ENCODE peak calls at places on chromosomes 7 and 10, in four cellular contexts. One of them, this sample, is unnamed. For H3K4me1, the result is how much of the 10 kb centered on the place peaks cover.

GRCh38 chr7:55409474-55410225 is 44.5 kb downstream of the LANCL2 start:
- DNase-seq in spleen: no peak
- DNase-seq in adrenal gland: no peak
- DNase-seq in esophagus squamous epithelium: no peak
- DNase-seq in this sample: no peak

GRCh38 chr7:128210590-128211570 is 30.2 kb upstream of the LEP start:
- DNase-seq in spleen: no peak
- DNase-seq in adrenal gland: no peak
- DNase-seq in esophagus squamous epithelium: no peak
- DNase-seq in this sample: no peak

GRCh38 chr10:82811621-82812020 is 936.6 kb downstream of the NRG3 start:
- DNase-seq in spleen: no peak
- DNase-seq in adrenal gland: no peak
- DNase-seq in esophagus squamous epithelium: no peak
- DNase-seq in this sample: peak

GRCh38 chr10:69757553-69758309 is 44.0 kb upstream of the COL13A1 start:
- DNase-seq in spleen: no peak
- DNase-seq in adrenal gland: peak
- DNase-seq in esophagus squamous epithelium: no peak
- DNase-seq in this sample: peak

GRCh38 chr10:3886191-3886590 is 101.2 kb upstream of the KLF6 start:
- DNase-seq in spleen: no peak
- DNase-seq in adrenal gland: peak
- DNase-seq in esophagus squamous epithelium: no peak
- DNase-seq in this sample: peak

GRCh38 chr10:109678857-109679256 is 244.5 kb downstream of the XPNPEP1 start:
- DNase-seq in spleen: no peak
- DNase-seq in adrenal gland: no peak
- DNase-seq in esophagus squamous epithelium: no peak
- DNase-seq in this sample: no peak

GRCh38 chr10:44379907-44380306 is 5.0 kb downstream of the CXCL12 start:
- DNase-seq in spleen: peak
- DNase-seq in adrenal gland: peak
- DNase-seq in esophagus squamous epithelium: no peak
- DNase-seq in this sample: no peak

GRCh38 chr7:132463922-132464321 is 112.3 kb downstream of the PLXNA4 start:
- DNase-seq in spleen: no peak
- DNase-seq in adrenal gland: no peak
- DNase-seq in esophagus squamous epithelium: no peak
- DNase-seq in this sample: no peak

GRCh38 chr7:30796105-30796869 is 25.1 kb downstream of the MINDY4 start:
- DNase-seq in spleen: no peak
- DNase-seq in adrenal gland: no peak
- DNase-seq in esophagus squamous epithelium: no peak
- DNase-seq in this sample: no peak

GRCh38 chr10:48667960-48668541 is 16.6 kb upstream of the WDFY4 start:
- DNase-seq in spleen: peak
- DNase-seq in adrenal gland: no peak
- DNase-seq in esophagus squamous epithelium: no peak
- DNase-seq in this sample: no peak

GRCh38 chr10:12196531-12197211 is 683 bp downstream of the CDC123 start:
- DNase-seq in spleen: no peak
- DNase-seq in adrenal gland: no peak
- DNase-seq in esophagus squamous epithelium: no peak
- DNase-seq in this sample: no peak

GRCh38 chr7:30837581-30837980 is 66.4 kb downstream of the MINDY4 start:
- DNase-seq in spleen: no peak
- DNase-seq in adrenal gland: no peak
- DNase-seq in esophagus squamous epithelium: no peak
- DNase-seq in this sample: no peak

GRCh38 chr10:105844653-105845052 is 1203.6 kb downstream of the SORCS3 start:
- DNase-seq in spleen: no peak
- DNase-seq in adrenal gland: no peak
- DNase-seq in esophagus squamous epithelium: no peak
- DNase-seq in this sample: no peak

GRCh38 chr10:21488246-21488953 is 37.1 kb downstream of the SKIDA1 start:
- DNase-seq in spleen: no peak
- DNase-seq in adrenal gland: no peak
- DNase-seq in esophagus squamous epithelium: no peak
- DNase-seq in this sample: no peak

GRCh38 chr10:20962165-20962564 is 65.1 kb upstream of the NEBL start:
- DNase-seq in spleen: no peak
- DNase-seq in adrenal gland: no peak
- DNase-seq in esophagus squamous epithelium: no peak
- DNase-seq in this sample: no peak

GRCh38 chr7:366171-366916 is 76.4 kb downstream of the FOXL3 start:
- DNase-seq in spleen: peak
- DNase-seq in adrenal gland: no peak
- DNase-seq in esophagus squamous epithelium: no peak
- DNase-seq in this sample: no peak

GRCh38 chr7:157046681-157047080 is 36.2 kb upstream of the MNX1 start:
- DNase-seq in spleen: no peak
- DNase-seq in adrenal gland: no peak
- DNase-seq in esophagus squamous epithelium: no peak
- DNase-seq in this sample: no peak

GRCh38 chr7:94087664-94088352 is 83.7 kb upstream of the BET1 start:
- DNase-seq in spleen: no peak
- DNase-seq in adrenal gland: peak
- DNase-seq in esophagus squamous epithelium: no peak
- DNase-seq in this sample: peak

GRCh38 chr7:46315891-46316290 is 394.8 kb upstream of the IGFBP3 start:
- DNase-seq in spleen: no peak
- DNase-seq in adrenal gland: no peak
- DNase-seq in esophagus squamous epithelium: no peak
- DNase-seq in this sample: no peak

GRCh38 chr7:133310232-133310852 is 57.5 kb downstream of the EXOC4 start:
- DNase-seq in spleen: no peak
- DNase-seq in adrenal gland: peak
- DNase-seq in esophagus squamous epithelium: no peak
- DNase-seq in this sample: peak

GRCh38 chr7:17371656-17372524 is 73.4 kb downstream of the AHR start:
- DNase-seq in spleen: no peak
- DNase-seq in adrenal gland: no peak
- DNase-seq in esophagus squamous epithelium: no peak
- DNase-seq in this sample: no peak

GRCh38 chr7:31373337-31374289 is 33.1 kb upstream of the NEUROD6 start:
- DNase-seq in spleen: no peak
- DNase-seq in adrenal gland: peak
- DNase-seq in esophagus squamous epithelium: no peak
- DNase-seq in this sample: peak

GRCh38 chr7:18320971-18321567 is 174.5 kb upstream of the HDAC9 start:
- DNase-seq in spleen: no peak
- DNase-seq in adrenal gland: no peak
- DNase-seq in esophagus squamous epithelium: no peak
- DNase-seq in this sample: no peak

GRCh38 chr10:86824151-86824550 is 67.7 kb downstream of the BMPR1A start:
- DNase-seq in spleen: no peak
- DNase-seq in adrenal gland: no peak
- DNase-seq in esophagus squamous epithelium: no peak
- DNase-seq in this sample: no peak

GRCh38 chr10:133207041-133207600 is 22.9 kb upstream of the UTF1 start:
- DNase-seq in spleen: no peak
- DNase-seq in adrenal gland: no peak
- DNase-seq in esophagus squamous epithelium: no peak
- DNase-seq in this sample: no peak

GRCh38 chr10:117619710-117620405 is 77.3 kb downstream of the EMX2 start:
- DNase-seq in spleen: no peak
- DNase-seq in adrenal gland: no peak
- DNase-seq in esophagus squamous epithelium: no peak
- DNase-seq in this sample: no peak

GRCh38 chr7:36985866-36986402 is 261.6 kb upstream of the AOAH start:
- DNase-seq in spleen: no peak
- DNase-seq in adrenal gland: no peak
- DNase-seq in esophagus squamous epithelium: no peak
- DNase-seq in this sample: no peak

GRCh38 chr10:132350946-132351345 is 19.0 kb downstream of the LRRC27 start:
- DNase-seq in spleen: peak
- DNase-seq in adrenal gland: no peak
- DNase-seq in esophagus squamous epithelium: no peak
- DNase-seq in this sample: no peak

GRCh38 chr10:133370026-133370786 is 2.9 kb downstream of the ECHS1 start:
- DNase-seq in spleen: no peak
- DNase-seq in adrenal gland: no peak
- DNase-seq in esophagus squamous epithelium: no peak
- DNase-seq in this sample: no peak

GRCh38 chr10:18653112-18653511 is 1.7 kb upstream of the NSUN6 start:
- DNase-seq in spleen: no peak
- DNase-seq in adrenal gland: no peak
- DNase-seq in esophagus squamous epithelium: no peak
- DNase-seq in this sample: no peak

GRCh38 chr10:18647945-18648344 is 3.4 kb downstream of the NSUN6 start:
- DNase-seq in spleen: no peak
- DNase-seq in adrenal gland: no peak
- DNase-seq in esophagus squamous epithelium: no peak
- DNase-seq in this sample: no peak

GRCh38 chr10:18649364-18649959 is 1.9 kb downstream of the NSUN6 start:
- DNase-seq in spleen: no peak
- DNase-seq in adrenal gland: no peak
- DNase-seq in esophagus squamous epithelium: no peak
- DNase-seq in this sample: no peak

GRCh38 chr10:18650618-18651017 is 769 bp downstream of the NSUN6 start:
- DNase-seq in spleen: no peak
- DNase-seq in adrenal gland: no peak
- DNase-seq in esophagus squamous epithelium: no peak
- DNase-seq in this sample: no peak

DNA sequence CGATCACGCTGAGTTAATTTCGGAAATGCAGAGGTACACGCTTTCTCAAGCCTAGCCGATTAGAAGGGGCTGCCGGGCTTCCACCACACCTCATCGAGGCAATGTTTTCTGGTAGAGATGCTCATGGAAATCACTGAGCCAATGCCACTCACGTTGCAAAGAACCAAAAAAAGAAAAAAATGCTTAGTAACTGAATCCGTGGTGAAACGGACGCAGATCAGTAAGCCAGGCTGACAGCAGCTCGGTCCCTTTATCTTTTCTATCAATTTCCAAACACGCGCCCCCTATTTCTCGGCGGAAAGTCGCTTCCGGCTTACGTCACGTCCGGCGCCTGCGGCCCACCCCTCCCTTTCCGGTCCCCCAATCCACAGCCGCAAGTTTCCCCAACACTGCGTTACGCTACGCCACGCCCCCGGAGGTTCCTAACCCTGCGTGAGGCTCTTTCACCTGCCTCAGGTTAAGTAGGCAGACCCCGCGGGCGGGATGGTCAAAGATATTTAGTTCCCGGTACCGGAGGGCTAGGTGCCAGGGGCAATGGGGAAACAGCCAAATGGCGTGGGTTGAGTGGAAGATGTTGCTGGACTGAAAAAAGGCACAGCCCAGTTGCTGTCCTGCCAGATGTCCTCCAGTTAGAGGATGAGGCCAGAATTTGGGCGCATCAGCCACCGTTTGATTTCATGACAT is at the start of gene NSUN6:
- DNase-seq in spleen: peak
- DNase-seq in adrenal gland: peak
- DNase-seq in esophagus squamous epithelium: peak
- DNase-seq in this sample: peak
- TF ChIP-seq POLR2A in spleen: no peak
- TF ChIP-seq POLR2A in adrenal gland: peak
- TF ChIP-seq POLR2A in esophagus squamous epithelium: no peak
- TF ChIP-seq POLR2A in this sample: peak

GRCh38 chr7:101687791-101688182 is 58.7 kb upstream of the MYL10 start:
- DNase-seq in spleen: no peak
- DNase-seq in adrenal gland: no peak
- DNase-seq in esophagus squamous epithelium: no peak
- DNase-seq in this sample: no peak

GRCh38 chr7:101688995-101689907 is 60.2 kb upstream of the MYL10 start:
- DNase-seq in spleen: no peak
- DNase-seq in adrenal gland: no peak
- DNase-seq in esophagus squamous epithelium: no peak
- DNase-seq in this sample: no peak

GRCh38 chr7:101688183-101688831 is 59.2 kb upstream of the MYL10 start:
- DNase-seq in spleen: peak
- DNase-seq in adrenal gland: peak
- DNase-seq in esophagus squamous epithelium: no peak
- DNase-seq in this sample: peak

GRCh38 chr7:101691822-101692384 is 62.8 kb upstream of the MYL10 start:
- DNase-seq in spleen: no peak
- DNase-seq in adrenal gland: no peak
- DNase-seq in esophagus squamous epithelium: no peak
- DNase-seq in this sample: peak

GRCh38 chr7:101690061-101690460 is 61.0 kb upstream of the MYL10 start:
- DNase-seq in spleen: no peak
- DNase-seq in adrenal gland: no peak
- DNase-seq in esophagus squamous epithelium: no peak
- DNase-seq in this sample: no peak
- H3K4me1 ChIP-seq in spleen: under half
- H3K4me1 ChIP-seq in adrenal gland: under half
- H3K4me1 ChIP-seq in esophagus squamous epithelium: under half
- H3K4me1 ChIP-seq in this sample: under half

GRCh38 chr10:81116201-81116600 is 578.5 kb downstream of the SH2D4B start:
- DNase-seq in spleen: no peak
- DNase-seq in adrenal gland: no peak
- DNase-seq in esophagus squamous epithelium: no peak
- DNase-seq in this sample: no peak

DNA sequence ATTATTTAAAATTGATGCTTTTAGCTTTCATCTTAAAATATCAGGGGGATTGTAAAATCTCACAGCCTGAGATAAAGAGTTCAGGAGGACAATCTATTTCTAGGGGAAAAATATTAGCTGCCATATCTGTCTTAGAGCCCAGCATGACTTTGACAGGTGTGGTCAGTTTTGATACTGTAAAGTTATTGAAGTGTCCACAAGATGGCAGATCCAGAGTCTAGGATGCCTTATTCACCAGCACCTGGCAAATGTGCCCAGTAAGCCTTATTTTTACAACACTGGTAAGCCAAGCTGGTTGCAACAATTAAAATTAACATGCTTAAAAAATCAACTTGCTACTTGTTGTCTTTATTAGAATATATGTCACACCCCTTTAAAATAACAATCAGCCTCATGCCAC is 579.3 kb downstream of the SH2D4B start:
- DNase-seq in spleen: no peak
- DNase-seq in adrenal gland: no peak
- DNase-seq in esophagus squamous epithelium: no peak
- DNase-seq in this sample: no peak
- TF ChIP-seq CTCF in spleen: no peak
- TF ChIP-seq CTCF in adrenal gland: no peak
- TF ChIP-seq CTCF in esophagus squamous epithelium: no peak
- TF ChIP-seq CTCF in this sample: no peak

DNA sequence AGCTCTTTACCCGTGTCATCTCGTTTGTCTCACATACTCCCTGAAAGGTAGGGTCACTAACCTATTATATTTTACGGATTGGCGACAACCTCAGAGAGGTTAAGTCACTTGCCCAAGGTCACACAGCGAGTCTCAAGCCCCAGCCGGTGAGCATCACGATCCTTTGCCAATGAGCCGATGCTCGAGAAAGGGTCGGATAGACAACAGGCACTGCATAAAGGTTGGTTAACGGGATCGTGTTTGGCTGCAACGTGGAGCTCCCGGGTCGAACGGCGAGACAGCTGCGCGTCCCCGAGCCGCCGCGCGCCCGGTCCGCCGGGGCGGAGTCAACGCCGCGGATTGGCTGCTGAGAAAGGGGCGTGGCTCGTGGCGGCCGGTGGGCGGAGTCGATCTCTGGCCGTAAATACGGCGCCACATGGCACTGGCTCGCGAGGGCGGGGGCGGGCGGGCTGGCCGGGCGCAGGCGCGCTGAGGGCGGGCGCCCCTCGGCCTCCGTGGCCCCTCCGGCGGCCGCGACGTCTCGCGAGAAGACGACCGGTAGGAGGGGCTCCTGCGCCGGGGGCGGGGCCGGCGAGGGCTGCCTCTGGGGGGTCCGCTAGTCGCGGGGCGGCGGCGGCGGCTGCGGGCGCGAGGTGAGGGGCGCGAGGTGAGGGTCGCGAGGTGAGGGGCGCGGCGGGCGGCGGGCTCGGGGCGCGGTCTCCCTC is at the start of gene CHST12:
- DNase-seq in spleen: peak
- DNase-seq in adrenal gland: peak
- DNase-seq in esophagus squamous epithelium: peak
- DNase-seq in this sample: peak
- TF ChIP-seq POLR2A in spleen: no peak
- TF ChIP-seq POLR2A in adrenal gland: peak
- TF ChIP-seq POLR2A in esophagus squamous epithelium: no peak
- TF ChIP-seq POLR2A in this sample: no peak

This sample was measured in body of pancreas.